ENCODE peak calls at places on chromosomes 7 and 10, in four cellular contexts. R, U, M and I are unnamed samples.

GRCh38 chr10:31321396-31321941 is 2.5 kb downstream of the ZEB1 start:
- DNase-seq in R (no peak), U (no peak), M (peak; percentile 32), I (no peak)

GRCh38 chr7:4277936-4278335 is 404.2 kb upstream of the FOXK1 start:
- DNase-seq in M (no peak), U (no peak), R (no peak), I (no peak)

GRCh38 chr10:24952701-24953349 is 419 bp upstream of the PRTFDC1 start:
- DNase-seq in R (peak; percentile 10), M (peak; percentile 55), U (no peak), I (peak; percentile 49)

GRCh38 chr10:105597297-105597696 is 956.2 kb downstream of the SORCS3 start:
- DNase-seq in R (no peak), M (peak; percentile 29), U (no peak), I (no peak)

GRCh38 chr10:86520871-86521619 is 547 bp downstream of the WAPL start:
- DNase-seq in R (peak; percentile 12), M (no peak), U (peak; percentile 46), I (peak; percentile 73)

GRCh38 chr7:142703655-142704310 is 45.5 kb upstream of the PRSS1 start:
- DNase-seq in U (no peak), R (no peak), M (no peak), I (no peak)

GRCh38 chr10:130491698-130492050 is 355.5 kb downstream of the GLRX3 start:
- DNase-seq in R (no peak), U (no peak), M (no peak), I (no peak)

GRCh38 chr7:47757946-47758371 is 176.0 kb upstream of the TNS3 start:
- DNase-seq in M (no peak), U (no peak), R (no peak), I (peak; percentile 62)

GRCh38 chr10:17859492-17860156 is 50.5 kb downstream of the MRC1 start:
- DNase-seq in U (no peak), M (no peak), R (no peak), I (no peak)

GRCh38 chr7:85770332-85770731 is 583.5 kb upstream of the SEMA3D start:
- DNase-seq in U (no peak), R (no peak), M (no peak), I (no peak)

GRCh38 chr10:6221971-6222751 is 19.4 kb downstream of the PFKFB3 start:
- DNase-seq in M (no peak), U (peak; percentile 60), R (no peak), I (no peak)

GRCh38 chr10:113381906-113382562 is 170.8 kb upstream of the HABP2 start:
- DNase-seq in M (no peak), U (peak; percentile 50), R (no peak), I (no peak)

GRCh38 chr7:107609861-107610260 is 29.8 kb downstream of the BCAP29 start:
- DNase-seq in R (no peak), U (no peak), M (peak; percentile 66), I (no peak)

GRCh38 chr10:88091490-88092061 is 228.2 kb downstream of the PTEN start:
- DNase-seq in R (no peak), M (no peak), U (peak; percentile 25), I (peak; percentile 52)

GRCh38 chr10:86340991-86341260 is 25.7 kb downstream of the GRID1 start:
- DNase-seq in R (no peak), U (no peak), M (no peak), I (no peak)

GRCh38 chr7:28904539-28905143 is 53.5 kb downstream of the TRIL start:
- DNase-seq in R (no peak), M (no peak), U (no peak), I (no peak)

GRCh38 chr10:94760586-94761178 is 1.8 kb upstream of the CYP2C19 start:
- DNase-seq in U (no peak), M (no peak), R (no peak), I (no peak)

GRCh38 chr10:46285966-46286620 is 704 bp upstream of the ANTXRL start:
- DNase-seq in R (no peak), M (no peak), U (no peak), I (no peak)

GRCh38 chr10:21661087-21661486 is 127.1 kb downstream of the MLLT10 start:
- DNase-seq in R (no peak), U (no peak), M (no peak), I (no peak)

GRCh38 chr7:101436857-101437576 is 74.3 kb downstream of the COL26A1 start:
- DNase-seq in R (no peak), M (no peak), U (no peak), I (no peak)

GRCh38 chr7:151571471-151571870 is 51.8 kb upstream of the RHEB start:
- DNase-seq in M (no peak), U (no peak), R (no peak), I (no peak)

GRCh38 chr7:158083526-158084310 is 503.9 kb downstream of the PTPRN2 start:
- DNase-seq in M (no peak), U (no peak), R (no peak), I (no peak)

GRCh38 chr7:92020636-92021035 is 80.0 kb downstream of the AKAP9 start:
- DNase-seq in R (no peak), U (no peak), M (no peak), I (no peak)

GRCh38 chr10:132388901-132389630 is 7.9 kb upstream of the PWWP2B start:
- DNase-seq in U (no peak), R (no peak), M (no peak), I (peak; percentile 74)

GRCh38 chr7:47763063-47763974 is 181.4 kb upstream of the TNS3 start:
- DNase-seq in U (peak; percentile 67), R (no peak), M (no peak), I (no peak)

GRCh38 chr7:116399808-116400207 is 99.7 kb upstream of the CAV2 start:
- DNase-seq in U (peak; percentile 66), M (no peak), R (no peak), I (no peak)

GRCh38 chr10:127576751-127577161 is 27.6 kb downstream of the NPS start:
- DNase-seq in U (no peak), M (no peak), R (no peak), I (no peak)

GRCh38 chr7:77306231-77307067 is 106.8 kb upstream of the FGL2 start:
- DNase-seq in R (no peak), M (no peak), U (peak; percentile 34), I (no peak)

GRCh38 chr10:127196227-127196954 is at the start of gene INSYN2A:
- DNase-seq in U (peak; percentile 60), R (no peak), M (no peak), I (no peak)

GRCh38 chr7:124457841-124458240 is 307.8 kb downstream of the GPR37 start:
- DNase-seq in U (peak; percentile 41), R (no peak), M (no peak), I (no peak)

GRCh38 chr7:140607441-140607989 is 33.1 kb downstream of the DENND2A start:
- DNase-seq in M (no peak), R (no peak), U (peak; percentile 93), I (peak; percentile 54)

GRCh38 chr10:88113232-88113631 is 249.8 kb downstream of the PTEN start:
- DNase-seq in M (no peak), R (no peak), U (no peak), I (no peak)

GRCh38 chr10:688287-688620 is 1.2 kb downstream of the DIP2C start:
- DNase-seq in R (no peak), M (no peak), U (no peak), I (no peak)

GRCh38 chr10:24318517-24318916 is 109.6 kb downstream of the KIAA1217 start:
- DNase-seq in M (no peak), U (no peak), R (no peak), I (no peak)

GRCh38 chr10:89609730-89610393 is 35.2 kb downstream of the PANK1 start:
- DNase-seq in R (no peak), M (no peak), U (no peak), I (no peak)

GRCh38 chr7:46738713-46739220 is 817.7 kb upstream of the IGFBP3 start:
- DNase-seq in M (no peak), R (no peak), U (no peak), I (no peak)

GRCh38 chr7:106613861-106614560 is 46.9 kb downstream of the CCDC71L start:
- DNase-seq in M (no peak), R (no peak), U (no peak), I (no peak)

GRCh38 chr10:44725404-44725803 is 185.7 kb upstream of the TMEM72 start:
- DNase-seq in M (no peak), R (no peak), U (no peak), I (no peak)

GRCh38 chr10:84089162-84089561 is 50.1 kb upstream of the GHITM start:
- DNase-seq in U (no peak), R (no peak), M (peak; percentile 40), I (no peak)

GRCh38 chr7:87223666-87224065 is 4.1 kb upstream of the TMEM243 start:
- DNase-seq in R (no peak), M (no peak), U (peak; percentile 68), I (no peak)